ENCODE peak calls at places on chromosomes 11 and 22, in four cellular contexts. N is HepG2, U is GM12891, T is SK-N-SH. Z is an unnamed sample.

GRCh38 chr22:50307891-50308596 is 598 bp upstream of the PLXNB2 start:
- DNase-seq in U (no peak), N (no peak), T (no peak), Z (no peak)

GRCh38 chr11:123103326-123103980 is 41.5 kb upstream of the HSPA8 start:
- DNase-seq in T (peak; percentile 76), N (peak; percentile 18), U (peak; percentile 30), Z (no peak)

GRCh38 chr22:46370584-46371373 is 35.3 kb downstream of the TRMU start:
- DNase-seq in N (peak; percentile 25), T (no peak), U (no peak), Z (no peak)

GRCh38 chr11:24965780-24966179 is 468.9 kb downstream of the LUZP2 start:
- DNase-seq in T (no peak), N (no peak), U (no peak), Z (no peak)

GRCh38 chr22:50613291-50613981 is 12.8 kb downstream of the MAPK8IP2 start:
- DNase-seq in T (peak; percentile 39), U (no peak), N (peak; percentile 71), Z (no peak)

GRCh38 chr11:79094601-79095000 is 346.2 kb downstream of the TENM4 start:
- DNase-seq in T (no peak), N (no peak), U (no peak), Z (no peak)

GRCh38 chr11:108324587-108324986 is 101.7 kb downstream of the ATM start:
- DNase-seq in T (no peak), U (no peak), N (no peak), Z (no peak)

GRCh38 chr22:25874327-25874726 is 132.3 kb downstream of the MYO18B start:
- DNase-seq in U (no peak), T (no peak), N (no peak), Z (no peak)

GRCh38 chr11:12244156-12244555 is 133.2 kb upstream of the PARVA start:
- DNase-seq in N (no peak), T (no peak), U (no peak), Z (no peak)

GRCh38 chr22:43789452-43789851 is 22.7 kb downstream of the EFCAB6 start:
- DNase-seq in T (peak; percentile 65), U (no peak), N (no peak), Z (no peak)

GRCh38 chr11:1130276-1131032 is 27.3 kb upstream of the MUC5AC start:
- DNase-seq in U (no peak), T (peak; percentile 29), N (no peak), Z (peak; percentile 12)

GRCh38 chr11:126079640-126080205 is 17.1 kb upstream of the CDON start:
- DNase-seq in U (no peak), T (peak; percentile 62), N (peak; percentile 63), Z (no peak)

GRCh38 chr22:48299801-48300200 is 1527.9 kb downstream of the BRD1 start:
- DNase-seq in U (no peak), T (peak; percentile 8), N (no peak), Z (no peak)

GRCh38 chr22:32736746-32737145 is 64.8 kb upstream of the TIMP3 start:
- DNase-seq in U (no peak), N (peak; percentile 59), T (no peak), Z (no peak)

GRCh38 chr22:45671051-45671782 is 417 bp upstream of the ATXN10 start:
- DNase-seq in U (no peak), T (peak; percentile 94), N (no peak), Z (no peak)

GRCh38 chr11:79708319-79708928 is 267.6 kb upstream of the TENM4 start:
- DNase-seq in U (no peak), T (peak; percentile 29), N (peak; percentile 53), Z (no peak)

GRCh38 chr22:26553056-26553752 is 36.7 kb downstream of the TPST2 start:
- DNase-seq in N (no peak), T (peak; percentile 47), U (no peak), Z (no peak)

GRCh38 chr11:125062931-125063428 is at the start of gene SLC37A2:
- DNase-seq in N (peak; percentile 45), T (peak; percentile 91), U (peak; percentile 83), Z (peak; percentile 83)

GRCh38 chr22:41927813-41928212 is 1.2 kb upstream of the TNFRSF13C start:
- DNase-seq in T (no peak), N (no peak), U (no peak), Z (no peak)

GRCh38 chr22:17097062-17097461 is 12.3 kb downstream of the IL17RA start:
- DNase-seq in T (no peak), U (no peak), N (no peak), Z (no peak)

GRCh38 chr22:38704568-38705234 is 1.0 kb upstream of the GTPBP1 start:
- DNase-seq in N (peak; percentile 44), T (no peak), U (no peak), Z (no peak)

GRCh38 chr22:40263191-40263590 is 83.1 kb upstream of the ADSL start:
- DNase-seq in T (no peak), N (no peak), U (peak; percentile 17), Z (no peak)
- TF ChIP-seq POLR2AphosphoS5 in T (no peak), N (no peak), U (no peak), Z (no peak)

DNA sequence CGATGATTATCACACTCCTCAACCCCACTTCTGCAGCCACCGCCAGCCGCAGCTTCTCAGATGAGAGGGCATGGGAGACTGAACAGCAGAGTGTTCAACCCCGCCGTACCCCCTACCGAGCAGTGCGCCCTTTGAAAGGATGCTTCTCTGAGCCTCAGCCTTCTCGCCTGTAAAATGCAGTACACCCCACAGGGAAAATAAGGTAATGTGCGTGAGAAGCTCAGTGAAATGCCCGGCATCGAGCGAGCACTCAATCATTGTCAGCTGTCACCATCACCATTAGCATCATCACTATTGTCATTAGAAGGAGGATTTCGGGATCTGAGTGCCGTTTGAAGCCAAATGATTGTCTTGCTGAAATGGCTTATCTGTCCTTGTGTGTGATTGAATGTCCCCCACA is 13.6 kb downstream of the TRIM29 start:
- DNase-seq in T (no peak), N (no peak), U (no peak), Z (no peak)
- TF ChIP-seq TAF1 in T (no peak), N (no peak), U (no peak), Z (no peak)

GRCh38 chr11:134863294-134863693 is 451.3 kb upstream of the B3GAT1 start:
- DNase-seq in N (no peak), U (no peak), T (no peak), Z (no peak)

GRCh38 chr11:134861490-134862107 is 449.6 kb upstream of the B3GAT1 start:
- DNase-seq in T (no peak), U (no peak), N (no peak), Z (no peak)

GRCh38 chr11:134862168-134862567 is 450.1 kb upstream of the B3GAT1 start:
- DNase-seq in U (no peak), T (peak; percentile 39), N (no peak), Z (no peak)

GRCh38 chr11:134864233-134864967 is 452.4 kb upstream of the B3GAT1 start:
- DNase-seq in T (no peak), N (no peak), U (no peak), Z (no peak)

GRCh38 chr11:134862796-134863195 is 450.8 kb upstream of the B3GAT1 start:
- DNase-seq in U (no peak), T (no peak), N (no peak), Z (no peak)
- TF ChIP-seq POLR2AphosphoS5 in U (no peak), T (no peak), N (no peak), Z (no peak)

DNA sequence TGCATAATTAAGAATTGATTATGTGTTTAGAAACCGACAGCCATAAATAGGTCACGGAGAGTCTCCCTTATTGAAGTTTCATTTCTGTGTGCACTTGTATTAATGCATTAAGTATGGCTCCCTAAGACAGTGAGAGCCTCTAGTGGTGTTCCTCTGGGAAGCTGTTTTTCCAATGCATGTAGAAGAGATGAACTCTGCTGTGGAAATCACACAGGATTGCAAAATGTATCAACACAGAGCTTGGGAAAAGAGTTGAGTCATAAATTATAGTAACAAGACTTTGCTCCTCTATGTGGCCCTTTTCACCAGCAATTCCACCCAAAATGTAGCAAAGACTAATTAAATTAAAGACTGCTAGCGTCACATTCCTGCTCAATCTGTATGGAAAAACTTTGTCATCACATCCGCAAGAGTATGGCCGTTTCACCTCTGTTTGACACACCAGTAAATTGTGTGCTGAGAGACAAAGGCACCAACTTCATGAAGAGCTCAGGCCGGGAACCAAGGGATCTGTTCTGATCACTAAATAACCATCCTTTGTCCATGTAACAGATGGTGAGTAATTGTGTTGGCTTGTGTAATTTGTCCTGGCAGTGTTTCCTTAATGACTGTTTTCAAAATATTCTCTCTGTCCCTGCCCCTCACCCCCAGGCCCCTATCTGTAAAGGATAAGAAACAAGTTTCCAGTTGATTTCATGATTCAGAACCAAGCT is 209.2 kb upstream of the SORL1-AS1 start:
- DNase-seq in T (no peak), N (no peak), U (no peak), Z (no peak)
- TF ChIP-seq TAF1 in T (no peak), N (no peak), U (no peak), Z (no peak)

DNA sequence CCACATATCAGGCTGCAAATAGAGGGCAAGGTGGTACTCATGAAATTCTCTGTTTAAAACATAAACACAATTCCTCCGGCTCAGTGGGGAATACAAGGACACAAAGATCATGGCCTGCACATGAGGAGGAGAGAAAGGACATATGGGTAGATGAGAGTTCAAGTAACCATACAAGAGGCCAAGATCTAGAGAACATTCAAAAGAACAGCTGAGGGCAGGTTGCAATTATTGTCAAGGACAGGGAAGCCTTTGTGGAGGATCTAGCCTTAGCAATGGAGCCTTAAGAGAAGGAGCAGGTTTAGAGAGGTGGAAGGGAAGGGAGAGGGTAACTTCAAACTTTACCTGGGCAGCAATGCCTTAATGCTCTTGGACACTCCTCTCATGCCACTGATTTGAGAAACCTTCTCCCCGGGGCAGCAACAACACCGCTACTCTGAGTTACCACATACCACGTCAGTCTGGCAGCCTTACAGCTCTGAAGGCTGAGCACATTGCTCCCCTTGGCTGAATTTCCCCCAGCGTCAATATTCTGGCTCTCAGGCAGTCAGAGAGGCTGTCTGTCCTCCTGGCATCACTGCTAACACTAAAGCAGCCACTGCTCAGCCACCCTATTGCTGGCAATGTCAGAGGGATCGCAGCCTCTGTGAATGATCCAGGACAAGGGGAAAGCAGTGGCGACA is 55.5 kb downstream of the CLPB start:
- DNase-seq in N (no peak), T (no peak), U (no peak), Z (no peak)
- TF ChIP-seq POLR2AphosphoS5 in N (no peak), T (no peak), U (no peak), Z (no peak)

DNA sequence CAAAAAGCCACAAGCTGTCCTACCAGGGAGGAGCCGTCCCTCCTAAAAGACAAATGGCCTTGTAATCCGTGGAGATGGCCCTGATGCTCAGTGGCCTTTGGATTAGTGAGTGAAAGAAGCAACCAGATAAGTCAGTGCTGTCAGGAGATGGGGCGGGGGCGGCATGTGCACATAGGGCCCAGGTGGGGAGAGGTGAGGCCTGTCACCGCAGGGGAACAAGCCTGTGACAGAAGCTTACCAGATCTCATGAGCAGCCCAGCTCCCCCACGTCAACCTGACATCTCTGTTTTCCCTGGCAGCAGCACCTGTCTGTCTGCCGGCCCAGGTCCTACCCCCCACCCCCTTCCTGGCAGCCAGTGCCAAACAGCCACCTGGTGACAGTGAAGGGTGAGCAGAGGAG is 162.6 kb downstream of the BUD13 start:
- DNase-seq in N (no peak), T (no peak), U (no peak), Z (no peak)
- TF ChIP-seq TAF1 in N (no peak), T (no peak), U (no peak), Z (no peak)

DNA sequence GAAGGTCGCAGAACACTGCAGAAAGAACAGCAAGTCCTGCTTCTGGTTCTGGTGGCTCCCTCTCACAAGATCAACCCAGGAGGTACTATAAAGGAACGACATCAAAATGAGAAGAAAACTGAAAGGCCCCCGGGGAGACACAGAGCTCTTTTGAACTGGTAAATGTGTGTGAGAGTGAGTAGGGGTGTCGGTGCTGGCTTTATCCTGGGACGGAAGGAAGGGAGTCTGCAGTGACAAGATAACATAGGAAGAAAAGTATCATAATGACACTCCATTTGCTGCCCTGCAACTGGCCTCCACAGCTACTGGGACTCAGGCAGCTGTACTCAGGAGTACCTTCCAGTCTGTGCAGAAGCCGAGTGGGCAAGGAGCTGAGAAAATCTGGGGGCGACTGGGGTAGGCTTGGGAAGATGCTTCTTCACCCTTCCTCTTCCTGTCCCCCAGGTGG is 60.9 kb downstream of the ENTHD1 start:
- DNase-seq in U (no peak), T (no peak), N (no peak), Z (no peak)
- TF ChIP-seq POLR2AphosphoS5 in U (no peak), T (no peak), N (no peak), Z (no peak)

Z was measured in GM12892.